ENCODE peak calls at places on chromosomes 13 and 19, in seven cellular contexts. M is brain microvascular endothelial cell, S is cardiac muscle cell, J is tibial artery, V is adrenal gland, K is breast epithelium, T is gastrocnemius medialis. Z is an unnamed sample.
A peak's percentile ranks its signal among the peaks of the same experiment; 100 is the strongest.

GRCh38 chr13:70668293-70668692 is 560.0 kb upstream of the KLHL1 start:
- DNase-seq in T (no peak), S (no peak), V (no peak), M (no peak), K (no peak), J (no peak), Z (no peak)

GRCh38 chr19:5124111-5124855 is 155.4 kb downstream of the KDM4B start:
- DNase-seq in V (no peak), J (no peak), T (no peak), K (no peak), S (no peak), M (no peak), Z (no peak)

GRCh38 chr19:38733241-38733492 is 11.1 kb downstream of the CAPN12 start:
- DNase-seq in K (no peak), J (no peak), V (no peak), T (no peak), M (no peak), S (no peak), Z (no peak)

GRCh38 chr19:33339750-33340029 is 33.8 kb upstream of the CEBPG start:
- DNase-seq in J (no peak), S (no peak), K (no peak), T (no peak), M (no peak), V (no peak), Z (no peak)

GRCh38 chr19:46766569-46767317 is 20.5 kb upstream of the STRN4 start:
- DNase-seq in J (peak; percentile 51), V (no peak), T (no peak), S (peak; percentile 47), K (no peak), M (no peak), Z (no peak)

GRCh38 chr19:7742575-7742974 is 4.8 kb downstream of the CD209 start:
- DNase-seq in J (no peak), K (no peak), S (no peak), M (no peak), T (no peak), V (no peak), Z (no peak)

GRCh38 chr19:13212759-13213330 is 62.6 kb downstream of the IER2 start:
- DNase-seq in S (peak; percentile 50), T (no peak), M (peak; percentile 38), V (peak; percentile 46), K (peak; percentile 59), J (no peak), Z (peak; percentile 42)

GRCh38 chr13:76971215-76971614 is 20.7 kb upstream of the CLN5 start:
- DNase-seq in T (no peak), M (no peak), J (no peak), K (no peak), S (no peak), V (no peak), Z (no peak)

GRCh38 chr13:32125221-32125621 is 93.6 kb downstream of the FRY start:
- DNase-seq in K (no peak), S (no peak), M (no peak), T (peak; percentile 5), J (peak; percentile 64), V (no peak), Z (no peak)

GRCh38 chr13:112726018-112726767 is 36.4 kb downstream of the ATP11A start:
- DNase-seq in J (peak; percentile 12), K (no peak), M (no peak), S (no peak), T (no peak), V (no peak), Z (no peak)

GRCh38 chr19:58033741-58034475 is at the start of gene ZSCAN1:
- DNase-seq in S (peak; percentile 92), T (peak; percentile 8), K (peak; percentile 96), V (peak; percentile 78), M (peak; percentile 84), J (peak; percentile 42), Z (peak; percentile 93)

GRCh38 chr19:46283771-46284170 is 13.1 kb upstream of the HIF3A start:
- DNase-seq in S (no peak), V (no peak), K (no peak), T (no peak), M (no peak), J (no peak), Z (peak; percentile 58)

GRCh38 chr13:49308104-49308875 is 60.6 kb downstream of the CDADC1 start:
- DNase-seq in V (peak; percentile 55), S (no peak), J (peak; percentile 94), M (peak; percentile 22), T (peak; percentile 80), K (peak; percentile 68), Z (peak; percentile 74)

GRCh38 chr13:108785844-108786243 is 156.4 kb downstream of the MYO16 start:
- DNase-seq in T (no peak), S (no peak), V (no peak), K (no peak), J (no peak), M (no peak), Z (no peak)

GRCh38 chr19:14004619-14005380 is 1.3 kb downstream of the RFX1 start:
- DNase-seq in T (peak; percentile 81), J (peak; percentile 83), K (no peak), M (no peak), S (no peak), V (peak; percentile 88), Z (peak; percentile 74)

GRCh38 chr19:23392706-23393105 is 2.6 kb downstream of the ZNF91 start:
- DNase-seq in V (no peak), J (no peak), M (no peak), T (no peak), K (no peak), S (no peak), Z (no peak)

GRCh38 chr13:26965976-26966375 is 205.4 kb upstream of the GPR12 start:
- DNase-seq in M (peak; percentile 32), T (no peak), S (no peak), V (peak; percentile 42), K (no peak), J (no peak), Z (peak; percentile 87)

GRCh38 chr13:23743717-23744116 is 145.5 kb downstream of the MIPEP start:
- DNase-seq in T (no peak), K (no peak), M (no peak), S (no peak), V (no peak), J (no peak), Z (no peak)

GRCh38 chr13:85970727-85971126 is 171.5 kb upstream of the SLITRK6 start:
- DNase-seq in K (no peak), V (no peak), J (no peak), S (no peak), M (no peak), T (no peak), Z (no peak)

GRCh38 chr19:57103573-57104277 is 16.1 kb upstream of the USP29 start:
- DNase-seq in K (no peak), V (peak; percentile 54), J (peak; percentile 53), S (peak; percentile 19), M (peak; percentile 38), T (no peak), Z (peak; percentile 39)

GRCh38 chr19:6402834-6403608 is 10.1 kb upstream of the GTF2F1 start:
- DNase-seq in T (no peak), S (no peak), M (peak; percentile 76), J (no peak), K (no peak), V (no peak), Z (no peak)

GRCh38 chr19:47680858-47681332 is 32.3 kb upstream of the EHD2 start:
- DNase-seq in T (no peak), J (no peak), S (no peak), K (no peak), V (no peak), M (no peak), Z (no peak)

GRCh38 chr19:47176071-47176626 is 45.5 kb downstream of the SAE1 start:
- DNase-seq in V (no peak), T (no peak), J (no peak), S (no peak), K (no peak), M (peak; percentile 70), Z (no peak)

GRCh38 chr13:37481005-37481857 is 117.3 kb downstream of the POSTN start:
- DNase-seq in M (no peak), K (no peak), S (no peak), T (no peak), V (no peak), J (no peak), Z (no peak)

GRCh38 chr19:33064117-33064777 is 441 bp downstream of the RHPN2 start:
- DNase-seq in S (peak; percentile 53), K (peak; percentile 72), J (no peak), V (peak; percentile 15), M (no peak), T (no peak), Z (no peak)

GRCh38 chr19:11168568-11168967 is 13.0 kb upstream of the SPC24 start:
- DNase-seq in M (peak; percentile 94), V (no peak), J (no peak), K (no peak), T (no peak), S (no peak), Z (no peak)

GRCh38 chr19:11164879-11165406 is 9.4 kb upstream of the SPC24 start:
- DNase-seq in V (no peak), T (peak; percentile 44), S (no peak), J (peak; percentile 90), K (no peak), M (no peak), Z (peak; percentile 87)

GRCh38 chr19:11164278-11164677 is 8.7 kb upstream of the SPC24 start:
- DNase-seq in J (no peak), K (no peak), T (no peak), V (no peak), M (no peak), S (peak; percentile 40), Z (no peak)

GRCh38 chr19:11165486-11166030 is 10.0 kb upstream of the SPC24 start:
- DNase-seq in T (no peak), K (no peak), J (no peak), S (no peak), M (no peak), V (no peak), Z (no peak)

GRCh38 chr19:11166281-11167142 is 10.9 kb upstream of the SPC24 start:
- DNase-seq in M (no peak), S (no peak), J (no peak), K (no peak), T (no peak), V (no peak), Z (peak; percentile 64)
- H3K36me3 ChIP-seq in M (peaks cover 30% of the 10 kb centered on the region), S (peaks cover 14% of the 10 kb centered on the region), J (peaks cover 47% of the 10 kb centered on the region), K (peaks cover 5% of the 10 kb centered on the region), T (peaks cover 36% of the 10 kb centered on the region), V (no peaks in the 10 kb centered on the region), Z (peaks cover 4% of the 10 kb centered on the region)

DNA sequence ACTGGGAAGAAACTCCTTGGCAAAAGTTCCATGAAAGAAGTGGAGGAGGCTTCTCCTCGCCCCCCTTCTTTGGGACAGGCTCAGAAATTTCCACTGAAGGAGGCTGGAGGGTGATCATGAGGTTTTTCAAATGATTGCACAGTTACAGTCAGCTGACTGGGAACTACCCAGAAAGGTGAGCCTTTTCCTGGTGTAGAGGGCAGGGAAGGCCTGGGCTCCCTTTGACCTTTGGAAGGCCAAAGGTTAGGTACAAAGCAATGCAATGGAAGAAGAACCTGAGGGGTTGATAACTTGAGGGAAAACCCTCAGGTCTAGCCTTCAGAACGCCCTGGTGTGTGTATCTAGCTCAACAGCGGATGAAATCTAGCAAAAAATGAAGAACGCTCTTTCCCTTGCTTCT is 50.1 kb upstream of the SLC15A1 start:
- DNase-seq in T (no peak), K (no peak), S (no peak), M (no peak), J (no peak), V (no peak), Z (no peak)
- H3K36me3 ChIP-seq in T (peaks cover 8% of the 10 kb centered on the region), K (no peaks in the 10 kb centered on the region), S (peaks cover 21% of the 10 kb centered on the region), M (peaks cover 7% of the 10 kb centered on the region), J (peaks cover 40% of the 10 kb centered on the region), V (no peaks in the 10 kb centered on the region), Z (peaks cover 95% of the 10 kb centered on the region)

GRCh38 chr13:110644892-110645521 is 29.7 kb downstream of the NAXD start:
- DNase-seq in K (peak; percentile 73), J (peak; percentile 47), T (peak; percentile 31), M (peak; percentile 48), S (peak; percentile 80), V (peak; percentile 77), Z (peak; percentile 57)
- H3K36me3 ChIP-seq in K (no peaks in the 10 kb centered on the region), J (peaks cover 11% of the 10 kb centered on the region), T (peaks cover 17% of the 10 kb centered on the region), M (peaks cover 17% of the 10 kb centered on the region), S (peaks cover 14% of the 10 kb centered on the region), V (no peaks in the 10 kb centered on the region), Z (no peaks in the 10 kb centered on the region)

GRCh38 chr19:2099054-2099501 is 2.4 kb downstream of the IZUMO4 start:
- DNase-seq in M (no peak), T (no peak), J (no peak), S (no peak), V (no peak), K (no peak), Z (no peak)
- H3K36me3 ChIP-seq in M (peaks cover 33% of the 10 kb centered on the region), T (peaks cover 25% of the 10 kb centered on the region), J (peaks cover 12% of the 10 kb centered on the region), S (peaks cover 5% of the 10 kb centered on the region), V (no peaks in the 10 kb centered on the region), K (no peaks in the 10 kb centered on the region), Z (peaks cover 43% of the 10 kb centered on the region)

Z was measured in heart right ventricle.